ENCODE peak calls at places on chromosome 2, in ten cellular contexts. F, B, K, Y, E, S, G, C, N and L are unnamed samples.

GRCh38 chr2:121343191-121343590 is 58.2 kb upstream of the TFCP2L1 start:
- DNase-seq in F (no peak), B (no peak), K (no peak), Y (peak), E (no peak), S (no peak), G (no peak), C (no peak), N (no peak), L (no peak)

GRCh38 chr2:86566158-86566827 is 3.0 kb upstream of the CHMP3 start:
- DNase-seq in F (no peak), B (no peak), K (no peak), Y (peak), E (no peak), S (no peak), G (no peak), C (no peak), N (no peak), L (no peak)

GRCh38 chr2:111094686-111095085 is 26.0 kb upstream of the BCL2L11 start:
- DNase-seq in F (no peak), B (no peak), K (no peak), Y (no peak), E (no peak), S (no peak), G (no peak), C (no peak), N (no peak), L (no peak)

GRCh38 chr2:236273126-236273525 is 8.9 kb upstream of the ASB18 start:
- DNase-seq in F (no peak), B (no peak), K (no peak), Y (no peak), E (no peak), S (no peak), G (no peak), C (no peak), N (no peak), L (no peak)

GRCh38 chr2:161030260-161031063 is 129.8 kb upstream of the TANK start:
- DNase-seq in F (peak), B (no peak), K (no peak), Y (no peak), E (no peak), S (peak), G (no peak), C (no peak), N (peak), L (peak)

GRCh38 chr2:154386186-154386585 is 312.3 kb upstream of the KCNJ3 start:
- DNase-seq in F (no peak), B (no peak), K (no peak), Y (no peak), E (no peak), S (no peak), G (no peak), C (no peak), N (no peak), L (no peak)

GRCh38 chr2:196289000-196289399 is 117.6 kb upstream of the STK17B start:
- DNase-seq in F (no peak), B (no peak), K (no peak), Y (no peak), E (no peak), S (no peak), G (no peak), C (no peak), N (no peak), L (no peak)

GRCh38 chr2:231353469-231353868 is 42.0 kb upstream of the B3GNT7 start:
- DNase-seq in F (no peak), B (no peak), K (no peak), Y (no peak), E (no peak), S (peak), G (no peak), C (no peak), N (no peak), L (no peak)

GRCh38 chr2:107108556-107108955 is 222.6 kb upstream of the ST6GAL2 start:
- DNase-seq in F (peak), B (no peak), K (no peak), Y (no peak), E (no peak), S (no peak), G (no peak), C (no peak), N (no peak), L (no peak)

GRCh38 chr2:217981084-217981730 is 21.6 kb downstream of the TNS1 start:
- DNase-seq in F (no peak), B (no peak), K (no peak), Y (no peak), E (no peak), S (no peak), G (no peak), C (no peak), N (no peak), L (no peak)

GRCh38 chr2:191559569-191559968 is 118.4 kb upstream of the NABP1 start:
- DNase-seq in F (no peak), B (no peak), K (no peak), Y (no peak), E (no peak), S (no peak), G (no peak), C (no peak), N (no peak), L (no peak)

GRCh38 chr2:106129150-106129549 is 65.0 kb downstream of the UXS1 start:
- DNase-seq in F (no peak), B (no peak), K (no peak), Y (no peak), E (no peak), S (no peak), G (no peak), C (no peak), N (no peak), L (no peak)

GRCh38 chr2:39875182-39875913 is 96.3 kb upstream of the THUMPD2 start:
- DNase-seq in F (peak), B (no peak), K (no peak), Y (no peak), E (no peak), S (peak), G (no peak), C (peak), N (no peak), L (peak)

GRCh38 chr2:189542145-189542882 is 38.3 kb downstream of the SLC40A1 start:
- DNase-seq in F (no peak), B (no peak), K (no peak), Y (peak), E (no peak), S (peak), G (no peak), C (peak), N (no peak), L (no peak)

GRCh38 chr2:24050041-24050655 is 607 bp downstream of the FKBP1B start:
- DNase-seq in F (peak), B (peak), K (no peak), Y (peak), E (peak), S (peak), G (no peak), C (peak), N (no peak), L (no peak)

GRCh38 chr2:38975009-38975408 is 85.3 kb downstream of the ARHGEF33 start:
- DNase-seq in F (no peak), B (no peak), K (no peak), Y (no peak), E (no peak), S (no peak), G (no peak), C (no peak), N (no peak), L (no peak)

GRCh38 chr2:129927696-129928095 is 51.8 kb upstream of the RAB6C start:
- DNase-seq in F (no peak), B (no peak), K (no peak), Y (no peak), E (no peak), S (no peak), G (no peak), C (no peak), N (no peak), L (no peak)

GRCh38 chr2:47767880-47768609 is 14.9 kb upstream of the MSH6 start:
- DNase-seq in F (peak), B (peak), K (peak), Y (peak), E (peak), S (peak), G (peak), C (peak), N (peak), L (no peak)